ENCODE peak calls at places on chromosomes 1 and 21, in five cellular contexts. I, P, C, F and H are unnamed samples. For H3K4me1, the result is how much of the 10 kb centered on the place peaks cover.

GRCh38 chr1:41500781-41501518 is 16.5 kb upstream of the EDN2 start:
- DNase-seq in F (no peak), P (no peak), C (no peak), I (no peak), H (no peak)

GRCh38 chr1:27973771-27974452 is 14.1 kb downstream of the XKR8 start:
- DNase-seq in P (no peak), C (no peak), F (no peak), I (no peak), H (no peak)

GRCh38 chr1:244065960-244066388 is 14.9 kb downstream of the ZBTB18 start:
- DNase-seq in I (no peak), C (no peak), P (no peak), F (peak), H (no peak)

GRCh38 chr1:53737648-53738204 is 1.2 kb downstream of the GLIS1 start:
- DNase-seq in F (no peak), I (no peak), C (no peak), P (no peak), H (no peak)

GRCh38 chr1:26010800-26011199 is 10.8 kb upstream of the EXTL1 start:
- DNase-seq in F (no peak), C (no peak), I (no peak), P (no peak), H (no peak)

GRCh38 chr1:50968021-50968883 is 1.8 kb upstream of the CDKN2C start:
- DNase-seq in P (no peak), I (peak), C (peak), F (peak), H (peak)

GRCh38 chr1:102595106-102595505 is 513.2 kb downstream of the COL11A1 start:
- DNase-seq in F (no peak), P (no peak), I (no peak), C (no peak), H (no peak)

GRCh38 chr21:40829791-40830190 is 17.2 kb downstream of the DSCAM start:
- DNase-seq in F (no peak), I (no peak), P (no peak), C (no peak), H (no peak)

GRCh38 chr1:223364685-223365382 is 858 bp upstream of the SUSD4 start:
- DNase-seq in I (no peak), C (no peak), P (peak), F (no peak), H (peak)

GRCh38 chr1:17933991-17934390 is 173.6 kb upstream of the IGSF21 start:
- DNase-seq in F (no peak), C (no peak), P (no peak), I (no peak), H (no peak)

GRCh38 chr1:150168960-150169565 is 19.3 kb downstream of the PLEKHO1 start:
- DNase-seq in I (peak), C (peak), P (peak), F (peak), H (peak)

GRCh38 chr1:240611228-240611618 is 732 bp downstream of the GREM2 start:
- DNase-seq in C (no peak), F (no peak), I (no peak), P (peak), H (no peak)

GRCh38 chr1:42214447-42214871 is 49.9 kb upstream of the GUCA2A start:
- DNase-seq in I (no peak), P (no peak), C (no peak), F (peak), H (peak)

GRCh38 chr1:27568247-27569087 is 35.5 kb downstream of the AHDC1 start:
- DNase-seq in P (peak), F (peak), C (peak), I (peak), H (peak)

GRCh38 chr1:27504588-27505419 is 14.8 kb upstream of the WASF2 start:
- DNase-seq in P (no peak), F (peak), C (peak), I (no peak), H (no peak)

GRCh38 chr1:228007801-228008341 is 1.1 kb downstream of the WNT3A start:
- DNase-seq in I (no peak), F (no peak), P (no peak), C (peak), H (no peak)

GRCh38 chr1:36088577-36089392 is at the start of gene ADPRS:
- DNase-seq in P (peak), C (peak), I (peak), F (peak), H (peak)

GRCh38 chr1:34619256-34619655 is 135.6 kb upstream of the GJB5 start:
- DNase-seq in I (no peak), C (no peak), P (no peak), F (no peak), H (no peak)

GRCh38 chr21:41761211-41762181 is 5.4 kb downstream of the RIPK4 start:
- DNase-seq in P (no peak), I (no peak), C (peak), F (peak), H (peak)

GRCh38 chr1:167904641-167905040 is 9.3 kb downstream of the ADCY10 start:
- DNase-seq in P (no peak), F (peak), I (no peak), C (no peak), H (no peak)

GRCh38 chr1:76543495-76543894 is 323.8 kb upstream of the ST6GALNAC5 start:
- DNase-seq in I (no peak), C (no peak), F (no peak), P (no peak), H (no peak)

GRCh38 chr21:34078915-34079314 is 5.5 kb downstream of the MRPS6 start:
- DNase-seq in F (peak), I (no peak), P (no peak), C (no peak), H (no peak)

GRCh38 chr1:178706467-178706866 is 18.6 kb upstream of the RALGPS2 start:
- DNase-seq in I (no peak), C (peak), F (peak), P (no peak), H (no peak)

GRCh38 chr1:57089221-57089620 is 123.4 kb upstream of the C8B start:
- DNase-seq in I (no peak), C (no peak), P (no peak), F (no peak), H (no peak)

GRCh38 chr1:69932760-69933159 is 272.6 kb downstream of the LRRC40 start:
- DNase-seq in C (no peak), I (no peak), P (no peak), F (no peak), H (no peak)

GRCh38 chr1:156490401-156491032 is 10.1 kb downstream of the MEF2D start:
- DNase-seq in P (peak), F (no peak), I (no peak), C (no peak), H (no peak)

GRCh38 chr1:156492591-156493080 is 7.9 kb downstream of the MEF2D start:
- DNase-seq in F (no peak), P (no peak), I (no peak), C (no peak), H (no peak)

GRCh38 chr1:156492013-156492590 is 8.5 kb downstream of the MEF2D start:
- DNase-seq in I (no peak), F (no peak), P (no peak), C (no peak), H (no peak)

GRCh38 chr1:156489935-156490293 is 10.7 kb downstream of the MEF2D start:
- DNase-seq in I (no peak), P (no peak), C (no peak), F (no peak), H (no peak)

DNA sequence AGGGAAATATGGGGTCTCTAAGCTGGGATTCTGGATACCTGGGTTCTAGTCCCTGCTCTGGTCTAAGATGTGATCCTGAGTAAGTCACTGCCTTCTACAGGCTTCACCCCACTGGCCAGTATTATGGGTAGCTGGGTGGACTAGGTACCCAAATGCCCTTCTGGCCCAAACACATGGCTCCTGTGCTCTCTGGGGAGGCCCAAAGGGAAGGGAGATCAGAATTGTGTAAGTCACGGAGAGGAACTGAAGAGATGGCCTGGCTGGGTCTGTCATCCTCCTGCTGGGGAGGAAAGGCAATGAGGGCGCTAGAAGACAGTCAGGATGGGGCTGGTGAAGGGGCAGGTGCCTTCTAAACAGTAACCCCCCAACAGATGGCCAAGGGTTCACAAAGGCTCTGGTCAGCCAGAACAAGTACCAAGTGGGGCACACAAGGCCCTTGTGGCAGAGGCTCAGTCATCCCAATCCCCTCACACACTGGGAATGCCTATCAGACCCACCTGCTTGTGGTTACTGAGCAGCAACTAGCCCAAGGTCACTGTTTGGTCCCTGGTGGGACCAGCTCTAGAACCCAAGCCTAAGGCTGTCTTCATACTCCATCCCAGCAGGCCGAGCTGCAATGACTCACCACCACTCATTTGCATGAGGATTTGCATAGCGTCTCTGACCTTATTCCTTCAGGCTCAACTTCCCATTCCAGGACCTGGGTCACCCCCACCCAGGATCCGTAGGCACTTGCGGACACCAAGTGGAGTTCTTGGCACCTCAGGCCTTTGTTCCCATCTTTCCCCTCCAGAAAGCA is 9.2 kb downstream of the MEF2D start:
- DNase-seq in C (no peak), P (no peak), F (no peak), I (no peak), H (no peak)
- H3K4me1 ChIP-seq in C (half or more), P (half or more), F (half or more), I (half or more), H (half or more)

GRCh38 chr1:172832332-172832731 is 173.4 kb downstream of the FASLG start:
- DNase-seq in P (no peak), F (no peak), C (no peak), I (no peak), H (no peak)

GRCh38 chr1:172834609-172835008 is 175.7 kb downstream of the FASLG start:
- DNase-seq in I (no peak), C (no peak), P (no peak), F (no peak), H (no peak)

GRCh38 chr1:172835834-172836233 is 176.9 kb downstream of the FASLG start:
- DNase-seq in F (no peak), C (no peak), I (no peak), P (no peak), H (no peak)

GRCh38 chr1:172837816-172838680 is 179.1 kb downstream of the FASLG start:
- DNase-seq in I (peak), P (no peak), C (no peak), F (peak), H (no peak)

DNA sequence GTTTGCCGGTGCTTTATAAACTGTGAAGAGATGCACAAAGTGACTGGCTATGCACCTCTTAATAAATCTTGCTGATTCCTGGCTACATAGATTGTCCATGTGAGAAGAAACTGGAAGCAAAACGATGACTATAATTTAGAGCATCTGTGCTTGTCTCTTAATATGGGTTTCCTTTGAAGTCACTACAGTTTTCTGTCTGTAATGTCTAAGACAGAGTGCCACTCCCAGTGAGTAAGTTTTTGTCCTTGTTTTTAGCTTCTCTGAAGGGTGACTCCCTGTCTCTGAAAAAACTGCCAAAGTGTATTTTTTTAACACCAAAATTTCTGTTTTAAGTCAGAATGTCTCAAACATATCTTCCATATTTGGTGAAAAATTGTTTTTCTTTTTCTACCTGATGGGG is 175.1 kb downstream of the FASLG start:
- DNase-seq in P (no peak), I (no peak), F (no peak), C (no peak), H (no peak)
- H3K4me1 ChIP-seq in P (under half), I (under half), F (under half), C (under half), H (under half)

DNA sequence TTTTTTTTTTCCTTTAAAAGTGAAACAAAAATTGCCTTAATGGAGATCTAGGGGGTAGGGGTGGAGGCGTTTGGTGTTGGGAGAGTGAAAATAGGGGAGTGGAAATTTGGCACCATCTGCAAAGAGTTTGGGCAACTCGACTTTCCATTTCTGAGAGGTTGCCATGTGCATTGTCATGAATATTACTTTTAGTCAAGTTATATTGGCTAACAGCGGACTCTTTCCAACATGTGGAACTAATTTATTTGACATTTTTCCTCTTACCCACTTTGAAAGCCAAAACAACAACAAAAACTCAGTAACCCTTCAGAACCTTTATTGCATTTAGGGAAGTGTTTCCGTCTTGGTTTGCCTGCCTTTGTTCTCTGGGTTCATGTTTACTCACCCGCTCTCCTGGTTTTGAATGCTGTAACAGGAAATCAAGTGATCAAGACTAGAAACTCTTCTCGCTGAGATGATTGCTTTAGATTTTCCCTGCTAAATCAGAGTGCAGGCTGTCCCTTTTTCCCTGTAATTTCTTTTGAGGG is 70.4 kb downstream of the CACHD1 start:
- DNase-seq in F (peak), P (no peak), I (no peak), C (no peak), H (no peak)
- H3K4me1 ChIP-seq in F (half or more), P (under half), I (under half), C (under half), H (under half)

GRCh38 chr1:2266301-2266967 is 38.3 kb downstream of the SKI start:
- DNase-seq in F (peak), C (peak), P (no peak), I (no peak), H (no peak)

GRCh38 chr1:2267862-2268261 is 39.7 kb downstream of the SKI start:
- DNase-seq in P (no peak), F (no peak), I (no peak), C (peak), H (no peak)

GRCh38 chr1:2269193-2269921 is 41.2 kb downstream of the SKI start:
- DNase-seq in P (no peak), F (no peak), I (no peak), C (peak), H (no peak)

GRCh38 chr1:2268285-2269056 is 40.4 kb downstream of the SKI start:
- DNase-seq in I (no peak), C (peak), P (no peak), F (no peak), H (no peak)

DNA sequence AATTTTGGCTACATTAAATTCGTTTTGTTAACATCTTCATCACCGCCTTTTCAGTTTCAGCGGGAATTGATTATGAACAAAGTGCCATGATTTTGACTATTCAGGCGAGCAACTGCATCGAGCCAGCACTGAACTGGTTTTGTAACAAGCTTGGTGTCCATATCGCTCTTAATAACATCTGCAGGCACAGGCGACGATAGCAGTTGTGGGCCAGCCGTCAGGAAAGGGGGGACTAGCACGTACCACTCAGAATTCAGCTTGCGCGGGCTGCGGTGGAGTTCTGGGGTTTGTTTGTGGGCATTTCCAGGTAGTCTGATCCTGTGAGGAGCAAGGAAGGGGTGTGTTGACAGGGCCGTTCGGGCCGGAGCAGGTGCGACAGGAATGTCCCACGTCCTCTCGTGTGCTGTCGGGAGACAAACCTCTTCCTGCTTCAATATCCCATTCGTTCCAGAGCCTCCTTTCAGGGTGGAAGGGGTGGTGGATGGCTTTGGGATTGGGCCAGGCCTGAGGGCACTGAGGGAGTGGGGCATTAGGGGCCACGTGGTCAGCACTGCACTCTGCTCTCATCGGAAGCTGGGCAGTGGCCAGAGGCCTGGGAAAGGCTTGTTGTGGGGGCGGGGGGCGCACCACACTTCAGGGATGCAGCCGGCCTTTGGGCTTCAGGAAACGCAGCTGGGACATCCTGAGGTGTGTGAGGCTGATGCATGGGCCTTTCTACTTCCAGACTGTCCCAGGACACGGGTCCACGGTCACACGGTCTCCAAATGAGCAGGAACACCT is 39.1 kb downstream of the SKI start:
- DNase-seq in P (no peak), C (peak), I (no peak), F (no peak), H (peak)
- H3K4me1 ChIP-seq in P (under half), C (half or more), I (half or more), F (under half), H (half or more)

GRCh38 chr1:23964235-23964668 is 4.6 kb downstream of the PNRC2 start:
- DNase-seq in C (no peak), P (peak), I (no peak), F (peak), H (no peak)
- H3K4me1 ChIP-seq in C (under half), P (half or more), I (under half), F (under half), H (under half)

GRCh38 chr21:38439957-38440356 is 58.3 kb downstream of the ERG start:
- DNase-seq in F (no peak), C (no peak), I (no peak), P (no peak), H (no peak)
- H3K4me1 ChIP-seq in F (under half), C (under half), I (under half), P (under half), H (under half)

DNA sequence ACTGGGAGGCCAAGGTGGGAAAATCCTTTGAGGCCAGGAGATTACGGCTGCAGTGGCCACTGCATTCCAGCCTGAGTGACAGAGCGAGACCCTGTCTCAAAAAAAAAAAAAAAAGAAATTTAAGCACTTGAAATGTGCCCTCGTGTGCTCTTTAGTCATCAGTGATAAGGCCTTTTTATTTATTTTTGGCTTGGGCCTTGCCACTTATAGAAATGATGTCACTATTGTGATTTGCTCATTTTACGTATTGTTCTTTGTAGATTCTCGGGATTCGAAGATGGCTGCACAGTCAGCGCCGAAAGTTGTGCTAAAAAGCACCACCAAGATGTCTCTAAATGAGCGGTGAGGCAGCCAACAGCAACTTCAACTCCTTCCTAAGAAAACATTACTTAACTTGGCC is 2.4 kb downstream of the CHTOP start:
- DNase-seq in F (no peak), C (no peak), I (no peak), P (no peak), H (peak)
- H3K4me1 ChIP-seq in F (under half), C (under half), I (under half), P (under half), H (under half)

GRCh38 chr1:81803423-81804103 is 2.8 kb downstream of the ADGRL2 start:
- DNase-seq in P (no peak), F (peak), I (no peak), C (no peak), H (no peak)

GRCh38 chr1:81802601-81803422 is 2.1 kb downstream of the ADGRL2 start:
- DNase-seq in F (peak), I (no peak), P (peak), C (peak), H (peak)

GRCh38 chr1:81804320-81804719 is 3.6 kb downstream of the ADGRL2 start:
- DNase-seq in C (no peak), F (no peak), P (no peak), I (no peak), H (no peak)

GRCh38 chr1:81806432-81806770 is 5.7 kb downstream of the ADGRL2 start:
- DNase-seq in I (no peak), C (no peak), F (no peak), P (no peak), H (no peak)

GRCh38 chr1:81805537-81806431 is 5.0 kb downstream of the ADGRL2 start:
- DNase-seq in C (no peak), F (no peak), I (no peak), P (no peak), H (no peak)
- H3K4me1 ChIP-seq in C (under half), F (half or more), I (under half), P (under half), H (under half)